ENCODE peak calls at places on chromosomes 13 and 19, in eight cellular contexts. S is IMR-90, P is heart left ventricle, I is tibial artery, B is thoracic aorta, E is cardiac muscle cell, J is transverse colon, Y is fibroblast of lung. F is an unnamed sample.

GRCh38 chr19:3984908-3985642 is at the start of gene EEF2:
- DNase-seq in S (peak; percentile 87), P (peak; percentile 91), I (peak; percentile 84), B (peak; percentile 68), E (peak; percentile 92), J (peak; percentile 92), Y (peak; percentile 77), F (peak; percentile 91)

GRCh38 chr19:31911577-31911976 is 433.8 kb upstream of the ZNF507 start:
- DNase-seq in S (no peak), P (no peak), I (no peak), B (no peak), E (no peak), J (no peak), Y (no peak), F (no peak)

GRCh38 chr19:45402469-45403070 is 2.3 kb downstream of the PPP1R13L start:
- DNase-seq in S (no peak), P (peak; percentile 60), I (no peak), B (no peak), E (peak; percentile 34), J (peak; percentile 67), Y (peak; percentile 26), F (peak; percentile 72)

GRCh38 chr19:58277748-58278147 is 1.0 kb upstream of the ZNF8 start:
- DNase-seq in S (no peak), P (no peak), I (no peak), B (no peak), E (no peak), J (no peak), Y (no peak), F (peak; percentile 19)

GRCh38 chr13:99859178-99860177 is 112.1 kb downstream of the ZIC5 start:
- DNase-seq in S (no peak), P (no peak), I (no peak), B (no peak), E (no peak), J (peak; percentile 31), Y (no peak), F (peak; percentile 32)

GRCh38 chr13:26508885-26509284 is 48.6 kb upstream of the WASF3 start:
- DNase-seq in S (peak; percentile 95), P (peak; percentile 79), I (peak; percentile 92), B (no peak), E (peak; percentile 95), J (peak; percentile 62), Y (peak; percentile 59), F (peak; percentile 41)

GRCh38 chr13:27022571-27023311 is 148.9 kb downstream of the USP12 start:
- DNase-seq in S (peak; percentile 89), P (no peak), I (no peak), B (no peak), E (peak; percentile 49), J (no peak), Y (peak; percentile 71), F (no peak)

GRCh38 chr19:10468133-10468532 is 35.0 kb downstream of the KEAP1 start:
- DNase-seq in S (no peak), P (no peak), I (no peak), B (no peak), E (no peak), J (no peak), Y (no peak), F (no peak)

GRCh38 chr19:14320253-14320652 is 61.0 kb upstream of the ADGRE5 start:
- DNase-seq in S (no peak), P (no peak), I (no peak), B (no peak), E (no peak), J (no peak), Y (no peak), F (no peak)

GRCh38 chr19:6788896-6789295 is 16.4 kb downstream of the VAV1 start:
- DNase-seq in S (no peak), P (no peak), I (no peak), B (no peak), E (no peak), J (no peak), Y (no peak), F (no peak)

GRCh38 chr13:74573654-74574053 is 439.4 kb upstream of the KLF12 start:
- DNase-seq in S (no peak), P (no peak), I (no peak), B (no peak), E (peak; percentile 6), J (no peak), Y (no peak), F (no peak)

DNA sequence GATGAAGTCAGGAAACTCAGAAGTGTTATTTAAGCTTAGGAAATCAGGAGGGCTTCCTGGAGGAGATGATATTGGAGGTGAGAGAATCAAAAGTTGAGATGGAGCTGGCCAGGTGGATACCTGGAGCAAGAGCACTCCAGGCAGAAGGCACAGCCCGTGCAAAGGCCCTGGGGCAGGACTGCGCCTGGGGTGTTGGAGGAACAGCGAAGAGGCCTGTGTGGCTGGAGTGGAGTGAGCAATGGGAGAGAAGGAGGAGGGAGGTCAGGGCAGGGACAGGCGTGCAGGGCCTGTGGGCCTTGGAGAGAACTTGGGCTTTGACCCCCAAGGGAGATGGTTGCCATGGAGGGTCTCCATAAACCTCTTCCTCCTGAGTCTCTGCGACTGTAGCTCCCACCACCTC is 42.1 kb downstream of the ZNRF4 start:
- DNase-seq in S (no peak), P (no peak), I (no peak), B (no peak), E (no peak), J (no peak), Y (no peak), F (no peak)
- H3K27ac ChIP-seq in S (no peak overlapping the region), P (no peak overlapping the region), I (no peak overlapping the region), B (no peak overlapping the region), E (no peak overlapping the region), J (no peak overlapping the region), Y (no peak overlapping the region), F (no peak overlapping the region)

GRCh38 chr19:35955881-35956634 is 19.9 kb downstream of the LRFN3 start:
- DNase-seq in S (no peak), P (no peak), I (no peak), B (no peak), E (no peak), J (no peak), Y (no peak), F (no peak)
- H3K4me1 ChIP-seq in S (no peaks in the 10 kb centered on the region), P (peaks cover 6% of the 10 kb centered on the region), I (peaks cover 10% of the 10 kb centered on the region), B (no peaks in the 10 kb centered on the region), E (no peaks in the 10 kb centered on the region), J (no peaks in the 10 kb centered on the region), Y (no peaks in the 10 kb centered on the region), F (no peaks in the 10 kb centered on the region)

GRCh38 chr19:18440421-18440877 is 2.5 kb upstream of the ISYNA1 start:
- DNase-seq in S (no peak), P (no peak), I (no peak), B (no peak), E (no peak), J (no peak), Y (no peak), F (no peak)
- TF ChIP-seq CTCF in S (peak; percentile 15), P (no peak), I (peak; percentile 19), B (no peak), E (peak; percentile 26), J (no peak), Y (no peak), F (peak; percentile 37)

GRCh38 chr19:17751912-17752273 is 616 bp downstream of the FCHO1 start:
- DNase-seq in S (no peak), P (no peak), I (no peak), B (no peak), E (no peak), J (no peak), Y (no peak), F (no peak)
- H3K27ac ChIP-seq in S (no peak overlapping the region), P (no peak overlapping the region), I (no peak overlapping the region), B (no peak overlapping the region), E (no peak overlapping the region), J (peak overlapping the region; percentile 27), Y (no peak overlapping the region), F (peak overlapping the region; percentile 44)

GRCh38 chr19:54203151-54203611 is 2.5 kb downstream of the RPS9 start:
- DNase-seq in S (peak; percentile 13), P (no peak), I (no peak), B (no peak), E (peak; percentile 49), J (no peak), Y (peak; percentile 9), F (peak; percentile 61)

GRCh38 chr19:54206831-54207177 is 6.1 kb downstream of the RPS9 start:
- DNase-seq in S (no peak), P (no peak), I (no peak), B (no peak), E (no peak), J (no peak), Y (no peak), F (no peak)

GRCh38 chr19:54201980-54202379 is 1.3 kb downstream of the RPS9 start:
- DNase-seq in S (no peak), P (no peak), I (no peak), B (no peak), E (peak; percentile 45), J (no peak), Y (no peak), F (no peak)

GRCh38 chr19:54206030-54206830 is 5.6 kb downstream of the RPS9 start:
- DNase-seq in S (no peak), P (no peak), I (no peak), B (no peak), E (no peak), J (peak; percentile 32), Y (no peak), F (no peak)

DNA sequence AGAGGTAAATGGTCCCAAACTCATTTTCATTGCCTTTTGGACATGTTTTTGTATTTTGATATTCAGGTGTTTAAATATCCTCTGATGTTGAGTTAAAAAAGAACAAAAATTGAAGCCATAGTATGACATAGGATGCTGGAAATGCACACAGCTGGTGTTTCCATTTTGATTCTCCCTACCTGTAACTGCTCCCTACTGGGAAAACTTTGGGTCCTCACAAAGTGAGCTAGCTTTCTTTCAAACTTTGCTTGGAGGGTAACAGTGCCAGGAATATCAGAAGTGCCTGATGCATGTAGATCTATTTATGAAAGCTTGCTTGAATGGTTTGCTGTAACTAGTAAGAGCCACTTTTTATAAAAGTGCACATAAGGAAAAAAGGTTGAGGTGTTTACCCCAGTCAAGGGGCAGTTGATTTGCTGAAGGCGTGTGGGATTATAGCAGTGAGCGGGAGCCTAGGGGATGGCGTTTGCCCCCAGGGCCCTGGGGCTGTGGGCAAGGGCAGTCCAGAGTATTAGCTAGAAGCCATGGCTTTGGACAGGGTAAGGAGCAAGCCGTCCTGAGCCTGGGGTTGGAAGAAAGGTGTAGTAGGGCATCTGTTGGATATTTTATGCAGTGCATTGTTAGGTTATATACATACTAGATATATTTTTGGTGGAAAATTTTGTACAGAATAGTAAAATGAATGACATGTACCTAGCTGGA is 4.3 kb downstream of the RPS9 start:
- DNase-seq in S (no peak), P (no peak), I (no peak), B (no peak), E (no peak), J (no peak), Y (no peak), F (no peak)
- H3K4me1 ChIP-seq in S (peaks cover 28% of the 10 kb centered on the region), P (peaks cover 80% of the 10 kb centered on the region), I (peaks cover 51% of the 10 kb centered on the region), B (peaks cover 31% of the 10 kb centered on the region), E (peaks cover 43% of the 10 kb centered on the region), J (peaks cover 42% of the 10 kb centered on the region), Y (peaks cover 34% of the 10 kb centered on the region), F (peaks cover 36% of the 10 kb centered on the region)

F was measured in colonic mucosa.